ENCODE peak calls at places on chromosome 1, in eight cellular contexts. N, Q, T, U, K, P, G and V are unnamed samples.

GRCh38 chr1:30525631-30525979 is 197.8 kb downstream of the MATN1 start:
- DNase-seq in N (no peak), Q (no peak), T (no peak), U (no peak), K (no peak), P (no peak), G (no peak), V (no peak)

GRCh38 chr1:64042331-64043100 is 160.9 kb upstream of the UBE2U start:
- DNase-seq in N (no peak), Q (no peak), T (peak; percentile 11), U (no peak), K (no peak), P (peak; percentile 69), G (peak; percentile 98), V (peak; percentile 57)

GRCh38 chr1:232953176-232953524 is 2.7 kb downstream of the NTPCR start:
- DNase-seq in N (no peak), Q (no peak), T (no peak), U (no peak), K (no peak), P (no peak), G (no peak), V (no peak)

GRCh38 chr1:27614625-27615344 is 10.8 kb upstream of the AHDC1 start:
- DNase-seq in N (no peak), Q (no peak), T (peak; percentile 71), U (no peak), K (no peak), P (no peak), G (no peak), V (no peak)

GRCh38 chr1:180251526-180252305 is 21.7 kb downstream of the LHX4 start:
- DNase-seq in N (no peak), Q (no peak), T (no peak), U (peak; percentile 26), K (no peak), P (no peak), G (no peak), V (no peak)

GRCh38 chr1:33126411-33127000 is 45.6 kb downstream of the AZIN2 start:
- DNase-seq in N (no peak), Q (no peak), T (no peak), U (no peak), K (no peak), P (no peak), G (no peak), V (no peak)

GRCh38 chr1:147627435-147628110 is 42.8 kb downstream of the ACP6 start:
- DNase-seq in N (peak; percentile 48), Q (peak; percentile 50), T (peak; percentile 60), U (no peak), K (peak; percentile 60), P (peak; percentile 43), G (no peak), V (peak; percentile 58)

GRCh38 chr1:10634075-10634427 is 159.3 kb downstream of the PEX14 start:
- DNase-seq in N (no peak), Q (no peak), T (no peak), U (no peak), K (no peak), P (no peak), G (no peak), V (peak; percentile 19)

GRCh38 chr1:10796029-10796944 is at the start of gene CASZ1:
- DNase-seq in N (peak; percentile 68), Q (no peak), T (peak; percentile 95), U (peak; percentile 78), K (no peak), P (peak; percentile 81), G (peak; percentile 85), V (peak; percentile 82)

GRCh38 chr1:234570741-234571140 is 39.2 kb downstream of the IRF2BP2 start:
- DNase-seq in N (no peak), Q (no peak), T (no peak), U (no peak), K (no peak), P (no peak), G (no peak), V (no peak)

GRCh38 chr1:197954718-197955418 is 37.7 kb downstream of the LHX9 start:
- DNase-seq in N (no peak), Q (no peak), T (no peak), U (no peak), K (no peak), P (no peak), G (no peak), V (no peak)

GRCh38 chr1:88221396-88221795 is 462.7 kb upstream of the PKN2 start:
- DNase-seq in N (no peak), Q (no peak), T (no peak), U (no peak), K (no peak), P (no peak), G (peak; percentile 82), V (no peak)

GRCh38 chr1:41359211-41360073 is 1.8 kb upstream of the FOXO6 start:
- DNase-seq in N (no peak), Q (no peak), T (peak; percentile 1), U (peak; percentile 83), K (peak; percentile 8), P (no peak), G (peak; percentile 62), V (peak; percentile 29)

GRCh38 chr1:18354657-18355056 is 126.1 kb upstream of the KLHDC7A start:
- DNase-seq in N (no peak), Q (no peak), T (no peak), U (no peak), K (no peak), P (no peak), G (no peak), V (no peak)

DNA sequence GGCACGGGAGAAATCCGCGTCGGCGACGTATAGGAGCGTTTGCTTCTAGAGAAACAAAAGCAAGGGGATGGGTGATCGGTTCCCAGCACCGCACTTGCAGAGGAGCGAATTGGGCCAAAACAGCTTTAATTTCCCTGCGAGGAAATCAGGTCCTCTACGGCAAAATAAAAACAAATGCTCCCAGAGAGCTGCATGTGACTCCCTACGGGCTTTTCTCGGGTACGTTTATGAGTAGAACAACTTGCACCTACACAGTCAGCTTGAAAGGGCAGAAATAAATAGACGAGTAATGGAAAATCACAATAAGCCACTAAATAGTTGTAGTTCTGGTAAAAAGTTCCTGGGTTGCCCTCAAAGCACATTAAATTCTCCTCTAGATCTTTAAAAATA is 1.2 kb downstream of the NHLH2 start:
- DNase-seq in N (no peak), Q (no peak), T (no peak), U (no peak), K (no peak), P (no peak), G (no peak), V (no peak)
- H3K27me3 ChIP-seq in N (peaks cover 2% of the 10 kb centered on the region), Q (peaks cover 3% of the 10 kb centered on the region), T (peaks cover 60% of the 10 kb centered on the region), U (no peaks in the 10 kb centered on the region), K (peaks cover 23% of the 10 kb centered on the region), P (peaks cover 11% of the 10 kb centered on the region), G (peaks cover 85% of the 10 kb centered on the region), V (peaks cover 43% of the 10 kb centered on the region)

DNA sequence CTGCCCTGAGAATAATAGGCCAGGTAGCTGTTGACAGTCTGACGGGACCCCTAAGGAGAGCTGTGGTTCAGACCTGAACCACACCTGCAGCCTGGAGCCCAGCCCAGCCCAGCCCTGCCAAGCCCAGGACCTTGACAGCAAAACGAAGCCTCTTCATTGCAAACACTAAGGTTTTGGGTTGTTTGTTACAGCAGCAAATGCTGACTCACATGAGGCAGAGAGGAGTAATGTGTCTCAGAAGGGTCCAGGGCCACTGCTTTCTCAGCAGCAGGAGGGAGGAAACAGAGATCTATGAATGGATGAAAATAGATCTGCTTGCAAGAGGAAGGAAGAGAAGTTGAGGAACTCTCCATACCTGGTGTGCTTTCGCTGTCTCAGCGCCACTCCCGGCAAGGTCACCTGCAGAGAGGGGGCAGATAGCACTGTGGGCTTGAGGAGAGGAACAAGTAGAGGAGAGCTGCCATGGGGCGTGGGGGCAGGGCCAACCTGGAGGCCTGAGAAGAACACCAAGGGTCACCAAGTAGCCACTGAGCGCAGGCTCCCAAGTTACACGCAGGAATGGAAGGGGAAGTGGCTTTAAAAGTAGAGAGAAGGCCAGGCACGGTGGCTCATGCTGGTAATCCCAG is 127.2 kb downstream of the ZNF281 start:
- DNase-seq in N (no peak), Q (no peak), T (no peak), U (no peak), K (no peak), P (no peak), G (no peak), V (no peak)
- H3K27me3 ChIP-seq in N (no peaks in the 10 kb centered on the region), Q (peaks cover 5% of the 10 kb centered on the region), T (no peaks in the 10 kb centered on the region), U (no peaks in the 10 kb centered on the region), K (no peaks in the 10 kb centered on the region), P (no peaks in the 10 kb centered on the region), G (no peaks in the 10 kb centered on the region), V (no peaks in the 10 kb centered on the region)

DNA sequence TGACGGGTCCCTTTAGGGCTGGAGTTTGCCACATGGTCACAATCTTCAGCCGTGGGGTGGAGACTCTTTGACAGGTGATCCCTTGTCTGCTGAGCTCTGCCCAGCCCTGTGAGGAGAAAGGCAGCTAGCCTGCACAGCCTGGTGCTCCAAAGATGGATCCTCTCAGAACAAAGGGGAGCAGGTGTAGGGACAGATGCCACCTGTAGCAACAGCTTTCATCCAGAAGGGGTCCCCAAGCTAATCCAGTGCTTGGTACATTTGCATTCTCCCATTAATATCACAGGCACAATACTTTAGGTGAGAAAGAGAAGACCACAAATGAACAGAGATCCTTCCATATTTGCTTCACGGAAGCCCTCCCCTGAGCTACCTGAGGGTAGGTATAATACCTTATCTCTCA is 93.2 kb downstream of the CCDC185 start:
- DNase-seq in N (no peak), Q (no peak), T (no peak), U (no peak), K (no peak), P (no peak), G (no peak), V (no peak)
- H3K27me3 ChIP-seq in N (no peaks in the 10 kb centered on the region), Q (peaks cover 19% of the 10 kb centered on the region), T (no peaks in the 10 kb centered on the region), U (no peaks in the 10 kb centered on the region), K (no peaks in the 10 kb centered on the region), P (no peaks in the 10 kb centered on the region), G (peaks cover 6% of the 10 kb centered on the region), V (no peaks in the 10 kb centered on the region)

GRCh38 chr1:42798010-42798409 is 13.2 kb downstream of the TMEM269 start:
- DNase-seq in N (no peak), Q (no peak), T (no peak), U (no peak), K (no peak), P (no peak), G (no peak), V (no peak)

GRCh38 chr1:42806171-42806570 is 10.8 kb upstream of the ERMAP start:
- DNase-seq in N (no peak), Q (no peak), T (no peak), U (no peak), K (no peak), P (no peak), G (no peak), V (no peak)

GRCh38 chr1:42806593-42806992 is 10.3 kb upstream of the ERMAP start:
- DNase-seq in N (no peak), Q (no peak), T (no peak), U (no peak), K (no peak), P (no peak), G (no peak), V (no peak)

GRCh38 chr1:42797414-42797813 is 12.6 kb downstream of the TMEM269 start:
- DNase-seq in N (no peak), Q (no peak), T (no peak), U (no peak), K (no peak), P (no peak), G (no peak), V (no peak)

DNA sequence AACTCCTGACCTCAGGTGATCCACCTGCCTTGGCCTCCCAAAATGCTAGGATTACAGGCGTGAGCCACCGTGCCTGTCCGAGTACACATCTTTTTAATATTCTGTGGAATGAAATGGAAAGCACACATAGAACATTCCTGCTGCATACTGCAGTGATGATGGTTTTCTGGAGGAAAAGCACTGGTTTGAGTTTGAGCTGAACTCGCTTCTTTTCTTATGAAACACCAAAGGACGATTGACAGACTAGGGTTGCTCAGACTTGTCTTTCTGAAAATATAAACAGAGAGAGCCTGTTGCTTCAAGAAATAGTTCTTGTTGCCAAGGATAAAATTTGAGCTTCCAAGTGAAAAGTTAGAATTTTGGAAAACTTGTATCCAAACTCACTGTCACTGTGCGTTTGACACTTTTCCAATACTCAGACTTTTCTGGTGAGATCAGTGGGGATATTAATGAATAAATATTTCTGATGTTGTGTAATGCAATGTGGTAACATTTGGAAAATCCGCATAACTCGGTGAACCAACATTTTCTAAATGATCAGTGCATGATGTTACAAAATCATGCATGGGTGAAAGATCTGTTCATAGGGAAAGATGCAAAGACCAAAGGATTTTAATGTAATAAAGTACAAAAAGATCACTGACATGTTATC is 15.0 kb upstream of the ERMAP start:
- DNase-seq in N (no peak), Q (no peak), T (no peak), U (no peak), K (no peak), P (no peak), G (no peak), V (no peak)
- H3K27me3 ChIP-seq in N (no peaks in the 10 kb centered on the region), Q (no peaks in the 10 kb centered on the region), T (no peaks in the 10 kb centered on the region), U (no peaks in the 10 kb centered on the region), K (no peaks in the 10 kb centered on the region), P (no peaks in the 10 kb centered on the region), G (no peaks in the 10 kb centered on the region), V (no peaks in the 10 kb centered on the region)